ENCODE peak calls at places on chromosomes 13 and 19, in eight cellular contexts. One of them, this sample, is unnamed. For H3K4me1 and H3K36me3, the result is how much of the 10 kb centered on the place peaks cover.

GRCh38 chr13:59337070-59337469 is 826.7 kb downstream of the DIAPH3 start:
- DNase-seq in psoas muscle: no peak
- DNase-seq in naive thymus-derived CD4-positive, alpha-beta T cell: no peak
- DNase-seq in tibial artery: no peak
- DNase-seq in RWPE2: no peak
- DNase-seq in GM23338: no peak
- DNase-seq in SJSA1: no peak
- DNase-seq in Peyer's patch: no peak
- DNase-seq in this sample: no peak

GRCh38 chr13:86095351-86095750 is 296.1 kb upstream of the SLITRK6 start:
- DNase-seq in Peyer's patch: no peak
- DNase-seq in tibial artery: no peak
- DNase-seq in RWPE2: no peak
- DNase-seq in GM23338: no peak
- DNase-seq in SJSA1: no peak
- DNase-seq in naive thymus-derived CD4-positive, alpha-beta T cell: no peak
- DNase-seq in psoas muscle: no peak
- DNase-seq in this sample: no peak

GRCh38 chr19:51339313-51339686 is 2.6 kb downstream of the VSIG10L start:
- DNase-seq in SJSA1: peak
- DNase-seq in RWPE2: no peak
- DNase-seq in Peyer's patch: no peak
- DNase-seq in psoas muscle: no peak
- DNase-seq in tibial artery: no peak
- DNase-seq in GM23338: peak
- DNase-seq in naive thymus-derived CD4-positive, alpha-beta T cell: no peak
- DNase-seq in this sample: peak

GRCh38 chr13:106513025-106513424 is 22.4 kb downstream of the EFNB2 start:
- DNase-seq in psoas muscle: no peak
- DNase-seq in GM23338: no peak
- DNase-seq in RWPE2: no peak
- DNase-seq in naive thymus-derived CD4-positive, alpha-beta T cell: no peak
- DNase-seq in tibial artery: no peak
- DNase-seq in Peyer's patch: no peak
- DNase-seq in SJSA1: peak
- DNase-seq in this sample: peak

GRCh38 chr13:51826606-51827005 is 18.4 kb downstream of the TMEM272 start:
- DNase-seq in RWPE2: no peak
- DNase-seq in Peyer's patch: no peak
- DNase-seq in naive thymus-derived CD4-positive, alpha-beta T cell: no peak
- DNase-seq in psoas muscle: no peak
- DNase-seq in tibial artery: no peak
- DNase-seq in GM23338: no peak
- DNase-seq in SJSA1: no peak
- DNase-seq in this sample: no peak

GRCh38 chr13:114299604-114300305 is 14.5 kb upstream of the CHAMP1 start:
- DNase-seq in GM23338: no peak
- DNase-seq in tibial artery: no peak
- DNase-seq in psoas muscle: no peak
- DNase-seq in Peyer's patch: no peak
- DNase-seq in RWPE2: no peak
- DNase-seq in naive thymus-derived CD4-positive, alpha-beta T cell: no peak
- DNase-seq in SJSA1: no peak
- DNase-seq in this sample: no peak

GRCh38 chr19:54188224-54188871 is 1.0 kb downstream of the MBOAT7 start:
- DNase-seq in SJSA1: peak
- DNase-seq in GM23338: peak
- DNase-seq in RWPE2: no peak
- DNase-seq in naive thymus-derived CD4-positive, alpha-beta T cell: no peak
- DNase-seq in psoas muscle: no peak
- DNase-seq in Peyer's patch: peak
- DNase-seq in tibial artery: no peak
- DNase-seq in this sample: no peak

GRCh38 chr13:99969934-99970760 is 1.4 kb downstream of the ZIC5 start:
- DNase-seq in RWPE2: peak
- DNase-seq in GM23338: peak
- DNase-seq in SJSA1: no peak
- DNase-seq in tibial artery: no peak
- DNase-seq in naive thymus-derived CD4-positive, alpha-beta T cell: no peak
- DNase-seq in psoas muscle: no peak
- DNase-seq in Peyer's patch: peak
- DNase-seq in this sample: peak

GRCh38 chr13:60583911-60584753 is 187.1 kb downstream of the TDRD3 start:
- DNase-seq in naive thymus-derived CD4-positive, alpha-beta T cell: no peak
- DNase-seq in SJSA1: peak
- DNase-seq in Peyer's patch: no peak
- DNase-seq in tibial artery: peak
- DNase-seq in RWPE2: no peak
- DNase-seq in GM23338: peak
- DNase-seq in psoas muscle: no peak
- DNase-seq in this sample: no peak

GRCh38 chr13:109840893-109841287 is 54.5 kb upstream of the IRS2 start:
- DNase-seq in psoas muscle: no peak
- DNase-seq in SJSA1: no peak
- DNase-seq in GM23338: no peak
- DNase-seq in Peyer's patch: no peak
- DNase-seq in RWPE2: no peak
- DNase-seq in naive thymus-derived CD4-positive, alpha-beta T cell: no peak
- DNase-seq in tibial artery: no peak
- DNase-seq in this sample: no peak

GRCh38 chr13:110010433-110011135 is 224.2 kb upstream of the IRS2 start:
- DNase-seq in tibial artery: no peak
- DNase-seq in RWPE2: no peak
- DNase-seq in SJSA1: no peak
- DNase-seq in naive thymus-derived CD4-positive, alpha-beta T cell: no peak
- DNase-seq in Peyer's patch: no peak
- DNase-seq in psoas muscle: no peak
- DNase-seq in GM23338: no peak
- DNase-seq in this sample: no peak

GRCh38 chr19:22144394-22144793 is 52.4 kb downstream of the ZNF676 start:
- DNase-seq in GM23338: peak
- DNase-seq in naive thymus-derived CD4-positive, alpha-beta T cell: no peak
- DNase-seq in SJSA1: no peak
- DNase-seq in Peyer's patch: no peak
- DNase-seq in RWPE2: no peak
- DNase-seq in tibial artery: no peak
- DNase-seq in psoas muscle: no peak
- DNase-seq in this sample: no peak

GRCh38 chr13:44703371-44703770 is 127.2 kb upstream of the TSC22D1 start:
- DNase-seq in SJSA1: no peak
- DNase-seq in psoas muscle: no peak
- DNase-seq in naive thymus-derived CD4-positive, alpha-beta T cell: no peak
- DNase-seq in RWPE2: no peak
- DNase-seq in Peyer's patch: no peak
- DNase-seq in GM23338: no peak
- DNase-seq in tibial artery: no peak
- DNase-seq in this sample: no peak

GRCh38 chr13:26423634-26424033 is 133.8 kb upstream of the WASF3 start:
- DNase-seq in naive thymus-derived CD4-positive, alpha-beta T cell: no peak
- DNase-seq in GM23338: peak
- DNase-seq in tibial artery: peak
- DNase-seq in Peyer's patch: no peak
- DNase-seq in psoas muscle: peak
- DNase-seq in SJSA1: no peak
- DNase-seq in RWPE2: no peak
- DNase-seq in this sample: no peak

GRCh38 chr19:43777163-43777700 is 3.5 kb downstream of the KCNN4 start:
- DNase-seq in psoas muscle: no peak
- DNase-seq in naive thymus-derived CD4-positive, alpha-beta T cell: peak
- DNase-seq in RWPE2: no peak
- DNase-seq in Peyer's patch: no peak
- DNase-seq in SJSA1: no peak
- DNase-seq in GM23338: no peak
- DNase-seq in tibial artery: no peak
- DNase-seq in this sample: no peak

GRCh38 chr19:45130236-45130635 is 30.5 kb downstream of the NKPD1 start:
- DNase-seq in GM23338: no peak
- DNase-seq in psoas muscle: no peak
- DNase-seq in Peyer's patch: no peak
- DNase-seq in SJSA1: no peak
- DNase-seq in RWPE2: no peak
- DNase-seq in tibial artery: no peak
- DNase-seq in naive thymus-derived CD4-positive, alpha-beta T cell: no peak
- DNase-seq in this sample: no peak

DNA sequence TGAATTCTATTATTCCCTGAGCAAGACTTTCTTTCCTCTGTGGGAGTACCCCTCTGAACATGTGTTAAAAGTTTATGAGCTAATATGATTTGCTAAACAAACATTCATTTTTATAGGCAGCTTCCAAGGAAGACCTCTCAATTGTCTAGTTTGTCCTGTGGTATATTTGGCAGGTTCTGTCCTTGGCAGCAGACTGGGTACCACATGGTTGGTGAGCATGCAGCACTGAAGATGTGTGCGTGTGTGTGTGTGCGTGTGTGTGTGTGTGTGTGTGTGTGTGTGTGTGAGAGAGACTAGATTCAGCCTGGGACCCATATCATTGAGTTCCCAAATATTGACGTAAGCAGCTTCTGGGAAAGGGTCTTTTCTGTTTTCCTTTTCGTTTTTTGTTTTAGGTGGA is 24.0 kb downstream of the FGF9 start:
- DNase-seq in GM23338: no peak
- DNase-seq in Peyer's patch: no peak
- DNase-seq in RWPE2: no peak
- DNase-seq in SJSA1: no peak
- DNase-seq in naive thymus-derived CD4-positive, alpha-beta T cell: no peak
- DNase-seq in tibial artery: no peak
- DNase-seq in psoas muscle: no peak
- DNase-seq in this sample: no peak
- H3K4me1 ChIP-seq in GM23338: under half
- H3K4me1 ChIP-seq in Peyer's patch: under half
- H3K4me1 ChIP-seq in RWPE2: under half
- H3K4me1 ChIP-seq in SJSA1: under half
- H3K4me1 ChIP-seq in naive thymus-derived CD4-positive, alpha-beta T cell: under half
- H3K4me1 ChIP-seq in tibial artery: under half
- H3K4me1 ChIP-seq in psoas muscle: under half
- H3K4me1 ChIP-seq in this sample: under half

DNA sequence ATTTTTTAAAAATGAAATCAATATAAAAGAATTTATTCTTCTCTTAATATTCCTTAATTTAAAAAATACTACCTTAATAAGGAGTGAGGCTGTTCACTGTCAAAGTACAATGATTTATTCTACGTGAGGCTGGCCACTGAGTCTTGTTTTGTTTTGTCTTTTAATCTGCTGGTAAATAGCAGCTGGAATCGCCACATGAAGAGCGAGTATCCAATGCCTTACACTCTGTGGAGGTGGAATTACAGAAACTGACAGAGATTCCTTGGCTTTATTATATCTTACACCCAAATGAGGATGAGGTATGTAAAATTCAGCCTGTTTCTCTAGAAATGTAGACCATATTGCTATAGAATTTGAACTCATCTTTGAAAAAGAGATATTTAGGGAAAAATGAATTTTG is 52.9 kb upstream of the AKAP11 start:
- DNase-seq in naive thymus-derived CD4-positive, alpha-beta T cell: no peak
- DNase-seq in RWPE2: no peak
- DNase-seq in Peyer's patch: no peak
- DNase-seq in SJSA1: no peak
- DNase-seq in GM23338: no peak
- DNase-seq in tibial artery: no peak
- DNase-seq in psoas muscle: no peak
- DNase-seq in this sample: no peak
- H3K36me3 ChIP-seq in naive thymus-derived CD4-positive, alpha-beta T cell: under half
- H3K36me3 ChIP-seq in RWPE2: half or more
- H3K36me3 ChIP-seq in Peyer's patch: under half
- H3K36me3 ChIP-seq in SJSA1: under half
- H3K36me3 ChIP-seq in GM23338: under half
- H3K36me3 ChIP-seq in tibial artery: half or more
- H3K36me3 ChIP-seq in psoas muscle: under half
- H3K36me3 ChIP-seq in this sample: under half

GRCh38 chr19:13090511-13091231 is 12.0 kb downstream of the LYL1 start:
- DNase-seq in SJSA1: no peak
- DNase-seq in psoas muscle: no peak
- DNase-seq in GM23338: no peak
- DNase-seq in naive thymus-derived CD4-positive, alpha-beta T cell: no peak
- DNase-seq in RWPE2: peak
- DNase-seq in tibial artery: no peak
- DNase-seq in Peyer's patch: no peak
- DNase-seq in this sample: no peak

GRCh38 chr19:13089857-13090507 is 12.7 kb downstream of the LYL1 start:
- DNase-seq in SJSA1: no peak
- DNase-seq in tibial artery: no peak
- DNase-seq in GM23338: no peak
- DNase-seq in Peyer's patch: no peak
- DNase-seq in naive thymus-derived CD4-positive, alpha-beta T cell: no peak
- DNase-seq in psoas muscle: no peak
- DNase-seq in RWPE2: peak
- DNase-seq in this sample: no peak

GRCh38 chr19:13092206-13092605 is 10.5 kb downstream of the LYL1 start:
- DNase-seq in psoas muscle: no peak
- DNase-seq in RWPE2: no peak
- DNase-seq in Peyer's patch: no peak
- DNase-seq in tibial artery: no peak
- DNase-seq in naive thymus-derived CD4-positive, alpha-beta T cell: no peak
- DNase-seq in GM23338: no peak
- DNase-seq in SJSA1: no peak
- DNase-seq in this sample: no peak

GRCh38 chr19:13092608-13093260 is 9.9 kb downstream of the LYL1 start:
- DNase-seq in psoas muscle: no peak
- DNase-seq in RWPE2: peak
- DNase-seq in tibial artery: no peak
- DNase-seq in Peyer's patch: no peak
- DNase-seq in GM23338: no peak
- DNase-seq in SJSA1: no peak
- DNase-seq in naive thymus-derived CD4-positive, alpha-beta T cell: no peak
- DNase-seq in this sample: no peak

GRCh38 chr19:13091400-13092161 is 11.1 kb downstream of the LYL1 start:
- DNase-seq in psoas muscle: peak
- DNase-seq in GM23338: peak
- DNase-seq in naive thymus-derived CD4-positive, alpha-beta T cell: no peak
- DNase-seq in RWPE2: peak
- DNase-seq in Peyer's patch: no peak
- DNase-seq in SJSA1: no peak
- DNase-seq in tibial artery: peak
- DNase-seq in this sample: no peak
- H3K4me1 ChIP-seq in psoas muscle: under half
- H3K4me1 ChIP-seq in GM23338: under half
- H3K4me1 ChIP-seq in naive thymus-derived CD4-positive, alpha-beta T cell: under half
- H3K4me1 ChIP-seq in RWPE2: under half
- H3K4me1 ChIP-seq in Peyer's patch: under half
- H3K4me1 ChIP-seq in SJSA1: under half
- H3K4me1 ChIP-seq in tibial artery: half or more
- H3K4me1 ChIP-seq in this sample: under half

DNA sequence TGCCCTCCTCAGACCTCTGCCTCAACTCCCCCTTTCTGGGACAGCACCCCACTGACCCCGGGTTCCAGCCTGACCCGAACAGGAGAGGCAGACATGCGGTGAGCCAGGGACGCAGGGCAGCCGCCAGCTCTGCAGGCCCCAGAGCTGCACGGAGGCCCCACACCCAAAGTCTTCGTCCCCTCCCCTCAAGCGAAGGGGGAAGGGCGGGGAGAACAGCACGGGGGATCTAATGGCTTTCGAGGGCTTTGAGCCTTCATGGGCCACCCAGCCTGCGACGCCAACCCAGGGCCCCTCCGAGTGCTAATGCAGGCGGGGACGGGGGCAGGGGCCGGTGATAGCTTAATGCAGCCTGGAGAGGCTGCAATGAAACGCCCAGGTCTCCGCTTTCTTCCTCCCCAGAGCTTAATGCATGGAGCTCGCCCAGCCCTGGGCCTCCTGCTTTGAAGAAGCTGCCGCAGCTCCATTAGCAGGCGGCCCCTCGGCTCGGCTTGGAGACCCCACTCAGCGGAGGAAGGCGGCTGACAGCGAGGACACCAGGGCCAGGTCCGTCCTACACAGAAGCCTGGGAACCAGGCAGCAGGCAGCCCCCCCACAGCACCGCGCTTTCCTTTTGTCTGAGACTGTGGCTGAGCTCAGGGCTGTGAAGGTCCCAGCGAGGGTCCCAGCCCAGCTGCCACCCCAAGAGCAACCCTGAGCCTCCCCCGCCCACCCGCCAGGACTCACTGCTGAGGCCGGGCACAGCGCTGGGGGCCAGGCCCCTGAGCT is 7.3 kb upstream of the ATP8B3 start:
- DNase-seq in SJSA1: no peak
- DNase-seq in GM23338: no peak
- DNase-seq in Peyer's patch: no peak
- DNase-seq in RWPE2: no peak
- DNase-seq in psoas muscle: no peak
- DNase-seq in naive thymus-derived CD4-positive, alpha-beta T cell: no peak
- DNase-seq in tibial artery: no peak
- DNase-seq in this sample: no peak
- H3K36me3 ChIP-seq in SJSA1: half or more
- H3K36me3 ChIP-seq in GM23338: under half
- H3K36me3 ChIP-seq in Peyer's patch: under half
- H3K36me3 ChIP-seq in RWPE2: under half
- H3K36me3 ChIP-seq in psoas muscle: under half
- H3K36me3 ChIP-seq in naive thymus-derived CD4-positive, alpha-beta T cell: under half
- H3K36me3 ChIP-seq in tibial artery: half or more
- H3K36me3 ChIP-seq in this sample: half or more